ENCODE peak calls at places on chromosome 9, in ten cellular contexts. R, U, K, H, N, P, C, O, V and L are unnamed samples.
A peak's percentile ranks its signal among the peaks of the same experiment; 100 is the strongest.

GRCh38 chr9:118578467-118578866 is 790.8 kb downstream of the BRINP1 start:
- DNase-seq in R (peak; percentile 1), U (no peak), K (no peak), H (no peak), N (no peak), P (no peak), C (no peak), O (no peak), V (no peak), L (no peak)

GRCh38 chr9:7342721-7343120 is 456.9 kb downstream of the DMAC1 start:
- DNase-seq in R (no peak), U (no peak), K (no peak), H (no peak), N (no peak), P (no peak), C (no peak), O (no peak), V (no peak), L (no peak)

GRCh38 chr9:133089271-133089671 is 27.5 kb downstream of the CEL start:
- DNase-seq in R (no peak), U (peak; percentile 47), K (no peak), H (no peak), N (peak; percentile 44), P (no peak), C (no peak), O (no peak), V (peak; percentile 79), L (no peak)

GRCh38 chr9:37324261-37324683 is 98.2 kb upstream of the GRHPR start:
- DNase-seq in R (no peak), U (no peak), K (no peak), H (no peak), N (no peak), P (no peak), C (no peak), O (peak; percentile 53), V (no peak), L (no peak)

GRCh38 chr9:137286980-137287383 is 9.5 kb downstream of the TOR4A start:
- DNase-seq in R (peak; percentile 72), U (peak; percentile 83), K (peak; percentile 58), H (peak; percentile 59), N (peak; percentile 82), P (no peak), C (peak; percentile 89), O (peak; percentile 59), V (peak; percentile 91), L (no peak)

GRCh38 chr9:22241024-22241423 is 205.6 kb upstream of the DMRTA1 start:
- DNase-seq in R (no peak), U (no peak), K (no peak), H (no peak), N (no peak), P (no peak), C (no peak), O (no peak), V (no peak), L (no peak)

GRCh38 chr9:121601234-121601633 is 50.2 kb upstream of the DAB2IP start:
- DNase-seq in R (no peak), U (no peak), K (no peak), H (no peak), N (no peak), P (no peak), C (no peak), O (no peak), V (no peak), L (no peak)

GRCh38 chr9:38338359-38339014 is 54.0 kb upstream of the ALDH1B1 start:
- DNase-seq in R (no peak), U (no peak), K (no peak), H (no peak), N (no peak), P (no peak), C (no peak), O (no peak), V (no peak), L (no peak)

GRCh38 chr9:121280715-121281613 is 13.0 kb downstream of the GSN start:
- DNase-seq in R (no peak), U (no peak), K (no peak), H (no peak), N (no peak), P (no peak), C (no peak), O (no peak), V (no peak), L (no peak)

GRCh38 chr9:126532489-126532888 is 81.2 kb upstream of the LMX1B start:
- DNase-seq in R (no peak), U (no peak), K (no peak), H (no peak), N (no peak), P (no peak), C (no peak), O (no peak), V (no peak), L (no peak)

GRCh38 chr9:130936285-130937117 is 2.5 kb downstream of the FIBCD1 start:
- DNase-seq in R (peak; percentile 38), U (no peak), K (no peak), H (no peak), N (peak; percentile 93), P (no peak), C (peak; percentile 67), O (peak; percentile 75), V (no peak), L (no peak)

GRCh38 chr9:1267581-1267980 is 217.4 kb downstream of the DMRT2 start:
- DNase-seq in R (peak; percentile 46), U (no peak), K (no peak), H (no peak), N (no peak), P (no peak), C (no peak), O (no peak), V (no peak), L (no peak)

GRCh38 chr9:3447813-3448212 is 78.0 kb downstream of the RFX3 start:
- DNase-seq in R (no peak), U (no peak), K (no peak), H (no peak), N (no peak), P (no peak), C (no peak), O (no peak), V (no peak), L (no peak)

GRCh38 chr9:84710701-84711397 is 41.3 kb downstream of the NTRK2 start:
- DNase-seq in R (no peak), U (no peak), K (no peak), H (peak; percentile 11), N (no peak), P (peak; percentile 25), C (no peak), O (no peak), V (no peak), L (no peak)

GRCh38 chr9:36401179-36401740 is 1.2 kb upstream of the RNF38 start:
- DNase-seq in R (peak; percentile 69), U (peak; percentile 92), K (no peak), H (no peak), N (peak; percentile 83), P (no peak), C (no peak), O (peak; percentile 61), V (no peak), L (no peak)

GRCh38 chr9:106796771-106797170 is 66.2 kb upstream of the ZNF462 start:
- DNase-seq in R (no peak), U (no peak), K (no peak), H (no peak), N (no peak), P (no peak), C (no peak), O (no peak), V (no peak), L (no peak)

GRCh38 chr9:76302543-76302942 is 91.7 kb downstream of the RFK start:
- DNase-seq in R (no peak), U (no peak), K (no peak), H (no peak), N (no peak), P (no peak), C (no peak), O (no peak), V (no peak), L (no peak)

GRCh38 chr9:24939099-24939850 is 393.6 kb upstream of the IZUMO3 start:
- DNase-seq in R (no peak), U (no peak), K (no peak), H (no peak), N (no peak), P (no peak), C (no peak), O (no peak), V (no peak), L (no peak)
- H3K4me1 ChIP-seq in R (no peaks in the 10 kb centered on the region), U (no peaks in the 10 kb centered on the region), K (no peaks in the 10 kb centered on the region), H (no peaks in the 10 kb centered on the region), N (peaks cover 6% of the 10 kb centered on the region), P (no peaks in the 10 kb centered on the region), C (no peaks in the 10 kb centered on the region), O (no peaks in the 10 kb centered on the region), V (no peaks in the 10 kb centered on the region), L (no peaks in the 10 kb centered on the region)

GRCh38 chr9:127580371-127580770 is 31.7 kb upstream of the STXBP1 start:
- DNase-seq in R (no peak), U (no peak), K (no peak), H (no peak), N (no peak), P (no peak), C (no peak), O (no peak), V (peak; percentile 14), L (no peak)
- H3K4me1 ChIP-seq in R (peaks cover 45% of the 10 kb centered on the region), U (peaks cover 23% of the 10 kb centered on the region), K (peaks cover 4% of the 10 kb centered on the region), H (peaks cover 47% of the 10 kb centered on the region), N (no peaks in the 10 kb centered on the region), P (peaks cover 21% of the 10 kb centered on the region), C (peaks cover 12% of the 10 kb centered on the region), O (peaks cover 14% of the 10 kb centered on the region), V (peaks cover 41% of the 10 kb centered on the region), L (peaks cover 6% of the 10 kb centered on the region)

GRCh38 chr9:109652971-109653370 is 127.0 kb upstream of the PALM2AKAP2 start:
- DNase-seq in R (peak; percentile 76), U (no peak), K (no peak), H (peak; percentile 17), N (no peak), P (no peak), C (no peak), O (peak; percentile 16), V (no peak), L (no peak)

GRCh38 chr9:109653470-109653869 is 126.5 kb upstream of the PALM2AKAP2 start:
- DNase-seq in R (no peak), U (no peak), K (no peak), H (no peak), N (no peak), P (no peak), C (no peak), O (no peak), V (no peak), L (no peak)

GRCh38 chr9:109652112-109652511 is 127.9 kb upstream of the PALM2AKAP2 start:
- DNase-seq in R (peak; percentile 80), U (no peak), K (no peak), H (no peak), N (no peak), P (no peak), C (no peak), O (peak; percentile 10), V (no peak), L (no peak)
- H3K4me1 ChIP-seq in R (peaks cover 20% of the 10 kb centered on the region), U (no peaks in the 10 kb centered on the region), K (no peaks in the 10 kb centered on the region), H (no peaks in the 10 kb centered on the region), N (no peaks in the 10 kb centered on the region), P (peaks cover 4% of the 10 kb centered on the region), C (no peaks in the 10 kb centered on the region), O (no peaks in the 10 kb centered on the region), V (no peaks in the 10 kb centered on the region), L (no peaks in the 10 kb centered on the region)

DNA sequence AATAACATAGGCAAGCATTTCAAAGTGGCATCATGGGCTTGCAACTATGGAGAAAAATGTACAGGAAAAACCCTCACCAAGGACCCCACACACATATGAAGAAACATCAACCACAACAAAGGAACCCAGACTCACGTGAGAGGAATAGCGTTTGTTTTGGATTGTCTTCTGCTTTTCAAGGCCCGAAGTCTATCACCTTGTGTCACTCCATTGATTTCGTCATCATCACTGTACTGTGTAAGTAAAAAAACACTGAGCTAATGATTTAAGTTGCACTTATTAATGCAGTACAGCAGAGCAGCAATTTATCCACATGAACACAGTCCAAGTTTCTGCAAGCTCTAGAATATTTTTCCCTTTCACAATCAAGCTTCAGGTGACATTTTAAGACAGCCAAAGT is 72.4 kb downstream of the HABP4 start:
- DNase-seq in R (no peak), U (no peak), K (no peak), H (no peak), N (no peak), P (no peak), C (no peak), O (no peak), V (no peak), L (no peak)
- H3K4me1 ChIP-seq in R (no peaks in the 10 kb centered on the region), U (no peaks in the 10 kb centered on the region), K (no peaks in the 10 kb centered on the region), H (no peaks in the 10 kb centered on the region), N (no peaks in the 10 kb centered on the region), P (peaks cover 14% of the 10 kb centered on the region), C (no peaks in the 10 kb centered on the region), O (no peaks in the 10 kb centered on the region), V (no peaks in the 10 kb centered on the region), L (no peaks in the 10 kb centered on the region)